ENCODE peak calls at places on chromosomes 11 and 22, in four cellular contexts. Z is K562, W is GM12878, T is H1. M is an unnamed sample.

GRCh38 chr11:74357449-74357848 is 40.8 kb downstream of the PGM2L1 start:
- DNase-seq in Z (no peak), W (no peak), T (no peak), M (peak; percentile 51)

GRCh38 chr22:48453751-48454485 is 1373.8 kb downstream of the BRD1 start:
- DNase-seq in Z (no peak), W (no peak), T (no peak), M (no peak)

GRCh38 chr22:37060801-37061610 is 9.5 kb downstream of the KCTD17 start:
- DNase-seq in Z (no peak), W (no peak), T (no peak), M (no peak)

GRCh38 chr11:121330614-121331435 is 38.3 kb downstream of the SC5D start:
- DNase-seq in Z (no peak), W (no peak), T (no peak), M (no peak)

GRCh38 chr11:132886335-132886734 is 646.0 kb downstream of the OPCML start:
- DNase-seq in Z (no peak), W (no peak), T (no peak), M (peak; percentile 94)

GRCh38 chr22:49769691-49770315 is 57.9 kb downstream of the BRD1 start:
- DNase-seq in Z (no peak), W (no peak), T (no peak), M (no peak)

GRCh38 chr22:27634043-27634442 is 167.5 kb downstream of the MN1 start:
- DNase-seq in Z (no peak), W (no peak), T (no peak), M (no peak)

GRCh38 chr11:9222654-9223053 is 42.5 kb downstream of the DENND5A start:
- DNase-seq in Z (no peak), W (no peak), T (no peak), M (no peak)

GRCh38 chr11:38530226-38530625 is 1932.2 kb upstream of the RAG2 start:
- DNase-seq in Z (no peak), W (no peak), T (no peak), M (no peak)

GRCh38 chr11:120030411-120030810 is 107.5 kb downstream of the TRIM29 start:
- DNase-seq in Z (no peak), W (no peak), T (no peak), M (no peak)

GRCh38 chr22:47127441-47127871 is 365.0 kb downstream of the TBC1D22A start:
- DNase-seq in Z (no peak), W (no peak), T (no peak), M (no peak)

GRCh38 chr11:111059726-111060125 is 185.8 kb upstream of the POU2AF2 start:
- DNase-seq in Z (no peak), W (no peak), T (no peak), M (peak; percentile 69)

GRCh38 chr11:121210445-121210970 is 82.1 kb upstream of the SC5D start:
- DNase-seq in Z (no peak), W (no peak), T (no peak), M (no peak)

GRCh38 chr11:8342821-8343681 is 79.4 kb upstream of the LMO1 start:
- DNase-seq in Z (no peak), W (peak; percentile 49), T (no peak), M (no peak)

GRCh38 chr11:128328955-128329551 is 258.3 kb downstream of the ETS1 start:
- DNase-seq in Z (no peak), W (no peak), T (no peak), M (no peak)

GRCh38 chr11:74683941-74684481 is 47.2 kb downstream of the CHRDL2 start:
- DNase-seq in Z (no peak), W (no peak), T (no peak), M (peak; percentile 71)

GRCh38 chr22:40487663-40488249 is 117.4 kb downstream of the SGSM3 start:
- DNase-seq in Z (peak; percentile 20), W (no peak), T (no peak), M (peak; percentile 47)

GRCh38 chr11:35553831-35554230 is 28.4 kb upstream of the PAMR1 start:
- DNase-seq in Z (no peak), W (no peak), T (no peak), M (peak; percentile 99)

GRCh38 chr11:98365185-98365584 is 655.6 kb upstream of the CNTN5 start:
- DNase-seq in Z (no peak), W (no peak), T (no peak), M (no peak)

GRCh38 chr11:1307998-1308744 is 1.3 kb downstream of the TOLLIP start:
- DNase-seq in Z (no peak), W (no peak), T (no peak), M (peak; percentile 22)

GRCh38 chr22:28958611-28959010 is 75.2 kb downstream of the ZNRF3 start:
- DNase-seq in Z (no peak), W (no peak), T (no peak), M (peak; percentile 52)

GRCh38 chr22:42160830-42161696 is 30.5 kb upstream of the CYP2D6 start:
- DNase-seq in Z (no peak), W (no peak), T (no peak), M (no peak)

GRCh38 chr11:60703374-60703773 is 4.0 kb downstream of the MS4A8 start:
- DNase-seq in Z (no peak), W (no peak), T (no peak), M (no peak)

GRCh38 chr11:60701509-60701818 is 2.1 kb downstream of the MS4A8 start:
- DNase-seq in Z (no peak), W (no peak), T (no peak), M (no peak)

GRCh38 chr11:60700689-60701508 is 1.5 kb downstream of the MS4A8 start:
- DNase-seq in Z (peak; percentile 51), W (no peak), T (no peak), M (no peak)

DNA sequence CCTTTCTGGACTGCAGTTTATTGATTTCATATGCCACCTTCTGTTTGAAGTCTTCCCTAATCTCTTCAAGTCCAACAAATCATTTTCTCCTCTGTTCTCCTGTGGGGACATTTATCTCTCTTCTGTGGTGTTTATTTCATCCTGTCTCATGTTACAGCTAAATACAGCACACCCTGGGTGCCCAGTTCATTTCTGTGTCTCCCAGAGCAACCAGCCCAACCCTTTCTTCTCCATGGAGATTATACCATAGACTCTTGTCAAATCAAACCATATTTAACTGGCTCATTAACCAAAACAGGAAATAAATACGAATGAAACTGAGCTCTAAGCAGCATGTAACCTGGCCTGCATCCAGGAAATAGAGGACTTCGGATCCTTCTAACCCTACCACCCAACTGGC is at the start of gene MS4A8:
- DNase-seq in Z (no peak), W (no peak), T (no peak), M (no peak)
- TF ChIP-seq CHD1 in Z (no peak), W (no peak), T (no peak), M (no peak)

DNA sequence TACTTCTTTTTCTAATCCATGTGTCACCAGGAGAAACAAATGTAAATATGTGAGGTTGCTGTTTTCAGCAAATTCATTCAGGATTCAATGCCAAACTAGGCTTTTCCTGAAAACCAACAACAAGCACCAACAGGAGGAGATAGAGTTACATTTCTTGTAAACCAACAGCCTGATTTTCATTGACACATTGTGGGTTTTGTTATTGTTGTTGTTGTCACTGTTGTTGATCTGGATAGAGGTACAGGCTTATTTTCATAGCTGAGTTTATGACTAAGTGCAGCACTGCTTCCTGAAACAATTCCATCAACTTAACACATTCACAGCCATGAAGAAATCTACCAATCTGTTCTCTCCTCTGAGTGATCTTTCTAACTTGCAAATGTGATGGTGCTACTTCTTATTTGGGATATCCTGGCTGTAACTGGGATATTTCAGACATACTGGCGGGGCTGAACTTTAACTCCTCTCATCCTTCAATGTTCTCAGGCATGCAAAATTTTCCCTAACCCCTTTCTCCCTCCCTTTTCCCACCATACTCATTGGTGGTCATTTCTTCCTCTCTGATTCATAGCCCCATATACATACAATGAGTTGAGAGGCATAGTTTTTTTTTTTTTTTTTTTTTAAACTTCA is 65.5 kb downstream of the ME3 start:
- DNase-seq in Z (no peak), W (no peak), T (no peak), M (peak; percentile 60)
- TF ChIP-seq CTCF in Z (no peak), W (no peak), T (no peak), M (no peak)

GRCh38 chr22:44261164-44261860 is 51.4 kb downstream of the SHISAL1 start:
- DNase-seq in Z (no peak), W (no peak), T (no peak), M (no peak)
- H2AFZ ChIP-seq in Z (no peak overlapping the region), W (no peak overlapping the region), T (no peak overlapping the region), M (no peak overlapping the region)

GRCh38 chr11:64265176-64266160 is 14.1 kb downstream of the PLCB3 start:
- DNase-seq in Z (no peak), W (no peak), T (no peak), M (no peak)
- TF ChIP-seq CHD1 in Z (no peak), W (no peak), T (no peak), M (no peak)

DNA sequence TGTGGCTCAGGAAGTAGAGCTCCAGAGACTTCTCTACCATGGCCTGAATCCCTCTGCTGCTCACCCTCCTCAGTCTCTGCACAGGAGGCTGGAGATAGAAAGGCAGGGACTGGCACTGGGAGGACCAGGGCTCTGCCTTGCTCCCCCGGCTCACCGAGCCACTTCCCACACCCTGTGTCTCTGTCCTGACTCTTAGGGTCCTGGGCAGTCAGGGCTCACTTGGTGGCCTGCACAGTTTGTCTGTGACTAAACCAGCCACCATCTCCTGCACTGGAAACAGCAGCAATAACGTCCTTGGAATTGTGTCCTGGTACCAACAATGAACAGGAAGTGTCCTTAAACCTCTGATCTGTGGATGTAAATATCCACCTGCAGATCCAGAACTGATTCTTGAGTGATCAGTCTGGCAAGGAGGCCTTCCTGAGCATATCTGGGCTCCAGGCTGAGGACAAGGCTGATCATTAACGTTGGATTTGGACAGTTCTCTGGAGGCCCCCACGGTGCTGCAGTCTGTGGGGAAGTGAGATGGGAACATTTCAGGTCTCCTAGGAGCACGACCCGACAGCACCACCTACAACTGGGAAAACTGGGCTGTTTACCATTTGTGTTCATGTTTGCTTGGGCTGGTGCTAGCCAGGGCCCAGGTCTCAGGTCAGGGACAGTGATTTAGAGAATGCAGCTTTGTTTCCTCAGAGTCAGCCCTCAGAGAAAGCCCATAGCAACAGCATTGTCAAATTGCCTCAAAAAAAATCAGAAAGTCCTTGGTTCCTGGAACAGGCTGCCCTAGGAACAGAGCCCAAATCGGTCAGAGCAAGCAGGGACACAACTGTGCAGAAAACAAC is 82.5 kb downstream of the ZNF280B start:
- DNase-seq in Z (no peak), W (no peak), T (no peak), M (no peak)
- TF ChIP-seq CTCF in Z (no peak), W (no peak), T (no peak), M (no peak)

DNA sequence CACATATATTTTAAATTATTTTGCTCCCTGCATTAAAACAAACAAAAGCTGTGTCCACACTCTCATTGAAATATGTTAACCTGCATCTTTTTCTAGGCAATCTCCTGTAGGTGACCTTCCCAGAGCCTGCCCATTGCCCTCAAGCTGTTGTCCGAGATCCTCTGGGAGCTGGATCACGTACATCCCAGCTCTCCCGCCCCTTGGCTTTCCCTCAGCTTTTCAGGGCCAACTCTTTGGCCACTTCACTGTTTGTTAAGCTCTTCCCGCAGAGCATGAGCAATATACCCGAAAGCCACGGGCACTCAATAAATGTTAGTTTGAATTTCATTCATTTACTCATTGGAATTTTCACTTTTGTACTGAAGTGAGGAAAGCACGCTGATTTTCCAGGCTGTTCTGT is 32.2 kb downstream of the ELMOD1 start:
- DNase-seq in Z (no peak), W (no peak), T (no peak), M (no peak)
- H2AFZ ChIP-seq in Z (no peak overlapping the region), W (no peak overlapping the region), T (peak overlapping the region; percentile 63), M (no peak overlapping the region)

GRCh38 chr11:44766972-44767278 is 40.2 kb downstream of the TSPAN18 start:
- DNase-seq in Z (no peak), W (no peak), T (no peak), M (peak; percentile 34)
- TF ChIP-seq CHD1 in Z (no peak), W (no peak), T (no peak), M (no peak)